ENCODE peak calls at places on chromosome 7, in six cellular contexts. One of them, this sample, is unnamed.

GRCh38 chr7:55242613-55243012 is 122.5 kb upstream of the LANCL2 start:
- DNase-seq in A549: no peak
- DNase-seq in prostate gland: no peak
- DNase-seq in heart left ventricle: no peak
- DNase-seq in body of pancreas: no peak
- DNase-seq in IMR-90: peak; percentile 56
- DNase-seq in this sample: no peak

GRCh38 chr7:22443370-22444180 is 56.4 kb downstream of the STEAP1B start:
- DNase-seq in A549: no peak
- DNase-seq in IMR-90: peak; percentile 35
- DNase-seq in heart left ventricle: no peak
- DNase-seq in prostate gland: no peak
- DNase-seq in body of pancreas: no peak
- DNase-seq in this sample: peak; percentile 31

GRCh38 chr7:105224884-105225651 is 163.7 kb downstream of the SRPK2 start:
- DNase-seq in prostate gland: no peak
- DNase-seq in A549: peak; percentile 54
- DNase-seq in IMR-90: peak; percentile 95
- DNase-seq in body of pancreas: peak; percentile 33
- DNase-seq in heart left ventricle: no peak
- DNase-seq in this sample: peak; percentile 53

GRCh38 chr7:31735991-31736982 is 49.3 kb downstream of the PPP1R17 start:
- DNase-seq in prostate gland: peak; percentile 50
- DNase-seq in IMR-90: peak; percentile 51
- DNase-seq in heart left ventricle: no peak
- DNase-seq in A549: peak; percentile 45
- DNase-seq in body of pancreas: peak; percentile 67
- DNase-seq in this sample: peak; percentile 74

GRCh38 chr7:30595461-30596042 is 874 bp downstream of the GARS1 start:
- DNase-seq in IMR-90: no peak
- DNase-seq in body of pancreas: no peak
- DNase-seq in A549: no peak
- DNase-seq in heart left ventricle: no peak
- DNase-seq in prostate gland: no peak
- DNase-seq in this sample: no peak

GRCh38 chr7:128693373-128694015 is 21.4 kb downstream of the GARIN1A start:
- DNase-seq in heart left ventricle: no peak
- DNase-seq in A549: no peak
- DNase-seq in prostate gland: no peak
- DNase-seq in IMR-90: no peak
- DNase-seq in body of pancreas: no peak
- DNase-seq in this sample: no peak

GRCh38 chr7:52794621-52795020 is 240.8 kb upstream of the POM121L12 start:
- DNase-seq in prostate gland: no peak
- DNase-seq in IMR-90: no peak
- DNase-seq in A549: no peak
- DNase-seq in heart left ventricle: no peak
- DNase-seq in body of pancreas: no peak
- DNase-seq in this sample: no peak

GRCh38 chr7:28623105-28623730 is 210.9 kb downstream of the CREB5 start:
- DNase-seq in A549: no peak
- DNase-seq in body of pancreas: no peak
- DNase-seq in heart left ventricle: no peak
- DNase-seq in prostate gland: no peak
- DNase-seq in IMR-90: peak; percentile 85
- DNase-seq in this sample: no peak

GRCh38 chr7:28955723-28956607 is 2.2 kb downstream of the TRIL start:
- DNase-seq in A549: peak; percentile 33
- DNase-seq in body of pancreas: peak; percentile 94
- DNase-seq in prostate gland: peak; percentile 76
- DNase-seq in heart left ventricle: peak; percentile 90
- DNase-seq in IMR-90: peak; percentile 4
- DNase-seq in this sample: no peak

GRCh38 chr7:46072722-46073121 is 151.7 kb upstream of the IGFBP3 start:
- DNase-seq in IMR-90: no peak
- DNase-seq in body of pancreas: no peak
- DNase-seq in prostate gland: no peak
- DNase-seq in heart left ventricle: no peak
- DNase-seq in A549: no peak
- DNase-seq in this sample: no peak

GRCh38 chr7:155256761-155257481 is 40.8 kb upstream of the INSIG1 start:
- DNase-seq in prostate gland: no peak
- DNase-seq in IMR-90: no peak
- DNase-seq in heart left ventricle: no peak
- DNase-seq in body of pancreas: no peak
- DNase-seq in A549: no peak
- DNase-seq in this sample: no peak

GRCh38 chr7:75963383-75963995 is 30.9 kb downstream of the TMEM120A start:
- DNase-seq in A549: no peak
- DNase-seq in IMR-90: no peak
- DNase-seq in prostate gland: no peak
- DNase-seq in heart left ventricle: no peak
- DNase-seq in body of pancreas: no peak
- DNase-seq in this sample: no peak

GRCh38 chr7:143042159-143042820 is 9.9 kb upstream of the OR6V1 start:
- DNase-seq in IMR-90: no peak
- DNase-seq in body of pancreas: no peak
- DNase-seq in heart left ventricle: no peak
- DNase-seq in prostate gland: no peak
- DNase-seq in A549: no peak
- DNase-seq in this sample: no peak

GRCh38 chr7:96596120-96596826 is 113.4 kb downstream of the SEM1 start:
- DNase-seq in body of pancreas: peak; percentile 66
- DNase-seq in A549: no peak
- DNase-seq in IMR-90: no peak
- DNase-seq in heart left ventricle: no peak
- DNase-seq in prostate gland: peak; percentile 8
- DNase-seq in this sample: no peak

GRCh38 chr7:75691793-75692543 is 46.8 kb downstream of the HIP1 start:
- DNase-seq in heart left ventricle: no peak
- DNase-seq in prostate gland: no peak
- DNase-seq in A549: no peak
- DNase-seq in body of pancreas: no peak
- DNase-seq in IMR-90: no peak
- DNase-seq in this sample: no peak

GRCh38 chr7:131100357-131101054 is 227.2 kb upstream of the MKLN1 start:
- DNase-seq in heart left ventricle: no peak
- DNase-seq in prostate gland: no peak
- DNase-seq in body of pancreas: no peak
- DNase-seq in IMR-90: no peak
- DNase-seq in A549: no peak
- DNase-seq in this sample: no peak

GRCh38 chr7:47783456-47784240 is 164.6 kb downstream of the PKD1L1 start:
- DNase-seq in A549: peak; percentile 40
- DNase-seq in prostate gland: no peak
- DNase-seq in IMR-90: peak; percentile 98
- DNase-seq in body of pancreas: peak; percentile 30
- DNase-seq in heart left ventricle: no peak
- DNase-seq in this sample: no peak

GRCh38 chr7:20185988-20186387 is 31.2 kb downstream of the MACC1 start:
- DNase-seq in heart left ventricle: no peak
- DNase-seq in body of pancreas: no peak
- DNase-seq in A549: no peak
- DNase-seq in prostate gland: no peak
- DNase-seq in IMR-90: no peak
- DNase-seq in this sample: no peak

GRCh38 chr7:143283344-143283743 is 1.4 kb upstream of the TMEM139 start:
- DNase-seq in heart left ventricle: no peak
- DNase-seq in A549: no peak
- DNase-seq in prostate gland: no peak
- DNase-seq in IMR-90: no peak
- DNase-seq in body of pancreas: no peak
- DNase-seq in this sample: no peak

GRCh38 chr7:42454006-42454405 is 217.0 kb upstream of the GLI3 start:
- DNase-seq in A549: no peak
- DNase-seq in body of pancreas: no peak
- DNase-seq in heart left ventricle: no peak
- DNase-seq in prostate gland: no peak
- DNase-seq in IMR-90: no peak
- DNase-seq in this sample: no peak

GRCh38 chr7:38796636-38797501 is 112.1 kb downstream of the VPS41 start:
- DNase-seq in heart left ventricle: no peak
- DNase-seq in IMR-90: peak; percentile 67
- DNase-seq in prostate gland: peak; percentile 43
- DNase-seq in body of pancreas: peak; percentile 72
- DNase-seq in A549: peak; percentile 15
- DNase-seq in this sample: peak; percentile 23

GRCh38 chr7:129855935-129856717 is 96.6 kb downstream of the UBE2H start:
- DNase-seq in A549: no peak
- DNase-seq in body of pancreas: no peak
- DNase-seq in prostate gland: no peak
- DNase-seq in heart left ventricle: no peak
- DNase-seq in IMR-90: no peak
- DNase-seq in this sample: no peak

GRCh38 chr7:129851810-129852209 is 101.0 kb downstream of the UBE2H start:
- DNase-seq in A549: no peak
- DNase-seq in prostate gland: no peak
- DNase-seq in IMR-90: no peak
- DNase-seq in heart left ventricle: no peak
- DNase-seq in body of pancreas: peak; percentile 54
- DNase-seq in this sample: no peak

GRCh38 chr7:129855234-129855673 is 97.5 kb downstream of the UBE2H start:
- DNase-seq in prostate gland: no peak
- DNase-seq in IMR-90: peak; percentile 98
- DNase-seq in body of pancreas: no peak
- DNase-seq in A549: no peak
- DNase-seq in heart left ventricle: no peak
- DNase-seq in this sample: no peak

GRCh38 chr7:129851174-129851573 is 101.6 kb downstream of the UBE2H start:
- DNase-seq in A549: no peak
- DNase-seq in prostate gland: no peak
- DNase-seq in body of pancreas: no peak
- DNase-seq in IMR-90: no peak
- DNase-seq in heart left ventricle: no peak
- DNase-seq in this sample: no peak

GRCh38 chr7:129853661-129854268 is 99.0 kb downstream of the UBE2H start:
- DNase-seq in prostate gland: peak; percentile 58
- DNase-seq in A549: no peak
- DNase-seq in body of pancreas: no peak
- DNase-seq in heart left ventricle: no peak
- DNase-seq in IMR-90: no peak
- DNase-seq in this sample: no peak
- TF ChIP-seq POLR2A in prostate gland: no peak
- TF ChIP-seq POLR2A in A549: no peak
- TF ChIP-seq POLR2A in body of pancreas: no peak
- TF ChIP-seq POLR2A in heart left ventricle: no peak
- TF ChIP-seq POLR2A in IMR-90: no peak
- TF ChIP-seq POLR2A in this sample: no peak

DNA sequence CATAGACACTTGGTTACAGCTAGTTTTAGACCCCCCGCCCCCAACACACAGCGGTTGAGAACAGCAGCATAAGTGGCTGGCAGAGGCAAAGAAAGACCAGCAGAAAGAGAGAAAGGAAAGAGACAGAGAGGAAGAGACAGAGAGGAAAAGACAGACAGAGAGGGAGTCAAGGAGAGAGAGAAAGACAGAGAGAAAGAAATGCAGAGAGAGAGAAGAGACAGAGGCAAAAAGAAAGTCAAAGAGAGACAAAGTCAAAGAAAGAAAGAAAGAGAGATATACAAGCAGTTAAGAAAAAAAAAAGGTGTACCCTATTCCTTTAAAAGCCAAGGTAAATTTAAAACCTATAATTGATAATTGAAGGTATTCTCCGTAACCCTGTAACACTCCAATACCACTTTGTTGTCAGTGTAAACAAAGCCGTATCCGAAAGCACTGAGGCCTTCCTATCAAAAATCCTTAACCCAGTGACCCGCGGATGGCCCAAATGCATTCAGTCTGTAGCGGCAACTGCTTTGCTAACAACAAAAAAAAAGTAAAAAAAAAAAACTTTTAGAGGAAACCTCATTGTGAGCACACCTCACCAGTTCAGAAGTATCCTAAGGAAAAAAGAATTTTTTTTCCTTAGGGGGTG is 11.9 kb upstream of the SLC12A9 start:
- DNase-seq in IMR-90: no peak
- DNase-seq in prostate gland: no peak
- DNase-seq in heart left ventricle: peak; percentile 1
- DNase-seq in A549: no peak
- DNase-seq in body of pancreas: no peak
- DNase-seq in this sample: no peak
- TF ChIP-seq POLR2A in IMR-90: no peak
- TF ChIP-seq POLR2A in prostate gland: no peak
- TF ChIP-seq POLR2A in heart left ventricle: no peak
- TF ChIP-seq POLR2A in A549: no peak
- TF ChIP-seq POLR2A in body of pancreas: no peak
- TF ChIP-seq POLR2A in this sample: no peak

GRCh38 chr7:101924171-101924570 is 106.7 kb downstream of the CUX1 start:
- DNase-seq in A549: no peak
- DNase-seq in prostate gland: no peak
- DNase-seq in heart left ventricle: no peak
- DNase-seq in IMR-90: peak; percentile 86
- DNase-seq in body of pancreas: no peak
- DNase-seq in this sample: peak; percentile 72
- TF ChIP-seq POLR2A in A549: no peak
- TF ChIP-seq POLR2A in prostate gland: no peak
- TF ChIP-seq POLR2A in heart left ventricle: peak; percentile 31
- TF ChIP-seq POLR2A in IMR-90: peak; percentile 50
- TF ChIP-seq POLR2A in body of pancreas: no peak
- TF ChIP-seq POLR2A in this sample: no peak

GRCh38 chr7:150378115-150378852 is 846 bp upstream of the ZNF775 start:
- DNase-seq in body of pancreas: peak; percentile 74
- DNase-seq in A549: peak; percentile 72
- DNase-seq in prostate gland: peak; percentile 59
- DNase-seq in heart left ventricle: no peak
- DNase-seq in IMR-90: peak; percentile 57
- DNase-seq in this sample: peak; percentile 85
- TF ChIP-seq POLR2A in body of pancreas: no peak
- TF ChIP-seq POLR2A in A549: peak; percentile 17
- TF ChIP-seq POLR2A in prostate gland: peak; percentile 24
- TF ChIP-seq POLR2A in heart left ventricle: no peak
- TF ChIP-seq POLR2A in IMR-90: no peak
- TF ChIP-seq POLR2A in this sample: peak; percentile 16

This sample was measured in H54.